ENCODE peak calls at places on chromosomes 2 and 18, in four cellular contexts. H, X, R and L are unnamed samples.

GRCh38 chr2:157898591-157898996 is 22.5 kb upstream of the ACVR1 start:
- DNase-seq in H (no peak), X (peak; percentile 95), R (peak; percentile 53), L (no peak)

GRCh38 chr2:28626891-28627421 is 124.7 kb upstream of the PPP1CB start:
- DNase-seq in R (no peak), X (peak; percentile 84), H (no peak), L (no peak)

GRCh38 chr2:171531836-171532450 is 9.7 kb downstream of the CYBRD1 start:
- DNase-seq in H (no peak), X (no peak), R (no peak), L (no peak)

GRCh38 chr18:50289103-50289433 is 1.6 kb upstream of the CXXC1 start:
- DNase-seq in H (no peak), X (no peak), R (no peak), L (no peak)

GRCh38 chr2:9768388-9768787 is 74.9 kb upstream of the TAF1B start:
- DNase-seq in H (no peak), X (no peak), R (no peak), L (no peak)

GRCh38 chr18:46402945-46403344 is 254.1 kb downstream of the LOXHD1 start:
- DNase-seq in R (no peak), X (no peak), H (no peak), L (no peak)

GRCh38 chr2:156622491-156622890 is 186.3 kb downstream of the GPD2 start:
- DNase-seq in H (no peak), X (no peak), R (no peak), L (no peak)

GRCh38 chr18:34261865-34262780 is 37.4 kb upstream of the NOL4 start:
- DNase-seq in R (no peak), H (no peak), X (no peak), L (no peak)

GRCh38 chr2:20400787-20401494 is 45.9 kb upstream of the RHOB start:
- DNase-seq in H (no peak), R (no peak), X (peak; percentile 52), L (no peak)

GRCh38 chr2:140744379-140744778 is 1386.4 kb downstream of the LRP1B start:
- DNase-seq in H (no peak), R (no peak), X (no peak), L (no peak)

GRCh38 chr2:146917430-146918037 is 927.3 kb upstream of the ACVR2A start:
- DNase-seq in R (no peak), X (peak; percentile 39), H (no peak), L (no peak)

GRCh38 chr2:203758841-203759691 is 52.6 kb downstream of the CD28 start:
- DNase-seq in R (no peak), H (no peak), X (peak; percentile 88), L (no peak)

GRCh38 chr18:55323051-55323994 is 264.7 kb downstream of the TCF4 start:
- DNase-seq in R (no peak), H (no peak), X (peak; percentile 84), L (no peak)

GRCh38 chr2:44136186-44136585 is 32.5 kb upstream of the PPM1B start:
- DNase-seq in X (peak; percentile 34), H (no peak), R (no peak), L (no peak)

GRCh38 chr2:229931241-229931640 is 8.9 kb downstream of the FBXO36 start:
- DNase-seq in X (no peak), R (no peak), H (no peak), L (no peak)

GRCh38 chr2:118654945-118655344 is 192.5 kb downstream of the EN1 start:
- DNase-seq in X (peak; percentile 70), H (no peak), R (no peak), L (no peak)

GRCh38 chr2:173159794-173160463 is 84.3 kb downstream of the MAP3K20 start:
- DNase-seq in X (peak; percentile 100), R (no peak), H (no peak), L (no peak)

GRCh38 chr2:109631741-109632140 is 17.6 kb downstream of the SOWAHC start:
- DNase-seq in X (no peak), H (no peak), R (no peak), L (no peak)

GRCh38 chr2:10007921-10008808 is 35.2 kb upstream of the KLF11 start:
- DNase-seq in H (no peak), X (peak; percentile 23), R (no peak), L (no peak)

GRCh38 chr2:240567137-240567871 is 980 bp upstream of the RNPEPL1 start:
- DNase-seq in X (peak; percentile 27), H (no peak), R (peak; percentile 49), L (no peak)

GRCh38 chr2:67169417-67170140 is 227.6 kb upstream of the ETAA1 start:
- DNase-seq in R (no peak), X (peak; percentile 72), H (no peak), L (no peak)

GRCh38 chr2:115694651-115695050 is 1252.2 kb downstream of the DPP10 start:
- DNase-seq in R (no peak), X (no peak), H (no peak), L (no peak)

GRCh38 chr18:939167-939566 is 34.5 kb downstream of the ADCYAP1 start:
- DNase-seq in R (no peak), H (no peak), X (no peak), L (no peak)

GRCh38 chr2:229335877-229336346 is 64.8 kb upstream of the PID1 start:
- DNase-seq in R (no peak), X (peak; percentile 25), H (no peak), L (no peak)

GRCh38 chr2:10544252-10544651 is 96.1 kb upstream of the ODC1 start:
- DNase-seq in H (no peak), X (no peak), R (peak; percentile 8), L (peak; percentile 36)

GRCh38 chr2:48268671-48269070 is 261.3 kb upstream of the STON1 start:
- DNase-seq in R (no peak), X (no peak), H (no peak), L (no peak)

GRCh38 chr2:159713691-159714585 is 1.6 kb downstream of the MARCHF7 start:
- DNase-seq in R (no peak), X (peak; percentile 83), H (no peak), L (no peak)

GRCh38 chr2:157192445-157193423 is 64.8 kb upstream of the GALNT5 start:
- DNase-seq in X (no peak), R (no peak), H (no peak), L (no peak)